ENCODE peak calls at places on chromosomes 5 and 9, in six cellular contexts. F is GM04504; Y is T-cell; Q is HTR-8/SVneo; K is NCI-H2029 treated with DMSO at 0.1 percent for 48 hours; P is activated CD4-positive, alpha-beta T cell treated with anti-CD3 and anti-CD28 coated beads for 4 hours. M is an unnamed sample.

GRCh38 chr5:152532714-152533113 is 127.6 kb upstream of the NMUR2 start:
- DNase-seq in Y (no peak), Q (peak), P (no peak), K (peak), F (peak), M (no peak)

GRCh38 chr9:125428060-125428481 is 166.4 kb downstream of the GAPVD1 start:
- DNase-seq in F (no peak), P (no peak), Y (no peak), K (peak), Q (peak), M (no peak)

GRCh38 chr5:111699976-111700375 is 57.0 kb downstream of the NREP start:
- DNase-seq in P (no peak), K (no peak), Q (no peak), Y (no peak), F (no peak), M (no peak)

GRCh38 chr5:138241688-138242547 is 28.8 kb upstream of the CDC23 start:
- DNase-seq in P (no peak), Y (peak), Q (no peak), K (no peak), F (no peak), M (peak)

GRCh38 chr9:73118898-73119554 is 32.6 kb upstream of the ANXA1 start:
- DNase-seq in K (no peak), F (peak), Q (peak), P (no peak), Y (no peak), M (no peak)

GRCh38 chr5:116640236-116640635 is 65.6 kb upstream of the SEMA6A start:
- DNase-seq in Y (no peak), F (no peak), K (no peak), P (no peak), Q (no peak), M (no peak)

GRCh38 chr9:79257671-79258410 is 313.9 kb upstream of the TLE4 start:
- DNase-seq in F (no peak), K (no peak), P (no peak), Y (no peak), Q (no peak), M (no peak)

GRCh38 chr5:106574820-106575219 is 1095.9 kb downstream of the EFNA5 start:
- DNase-seq in F (no peak), K (no peak), Q (no peak), Y (no peak), P (no peak), M (no peak)

M was measured in spleen.